ENCODE peak calls at places on chromosomes 13 and 19, in ten cellular contexts. S, V, T, Q, W, C, U, K, J and D are unnamed samples.
A peak's percentile ranks its signal among the peaks of the same experiment; 100 is the strongest.

GRCh38 chr13:43006893-43007631 is 15.0 kb upstream of the EPSTI1 start:
- DNase-seq in K (no peak), Q (peak; percentile 52), J (no peak), S (no peak), C (no peak), V (peak; percentile 72), U (no peak), W (no peak), T (no peak), D (no peak)

GRCh38 chr13:28574617-28575142 is 79.8 kb upstream of the FLT1 start:
- DNase-seq in U (peak; percentile 42), T (no peak), W (no peak), S (no peak), Q (peak; percentile 91), K (no peak), J (no peak), C (peak; percentile 61), V (peak; percentile 99), D (no peak)

GRCh38 chr13:68304287-68304893 is 1074.3 kb upstream of the PCDH9 start:
- DNase-seq in T (no peak), C (peak; percentile 12), K (no peak), V (peak; percentile 10), J (no peak), U (peak; percentile 0), Q (peak; percentile 39), S (no peak), W (no peak), D (no peak)

GRCh38 chr13:22235285-22235949 is 564.5 kb downstream of the FGF9 start:
- DNase-seq in W (no peak), C (no peak), Q (no peak), S (no peak), K (no peak), J (no peak), U (peak; percentile 48), V (no peak), T (no peak), D (no peak)

GRCh38 chr19:16888629-16889371 is at the start of gene F2RL3:
- DNase-seq in K (no peak), S (no peak), V (peak; percentile 45), J (no peak), W (no peak), Q (peak; percentile 17), U (no peak), C (peak; percentile 94), T (no peak), D (no peak)

GRCh38 chr19:18397242-18398202 is at the start of gene LRRC25:
- DNase-seq in U (no peak), J (no peak), T (peak; percentile 89), S (no peak), K (no peak), Q (no peak), V (no peak), C (peak; percentile 72), W (no peak), D (no peak)

GRCh38 chr13:51646041-51646670 is 61.9 kb downstream of the WDFY2 start:
- DNase-seq in W (no peak), T (no peak), K (no peak), J (no peak), C (no peak), S (no peak), Q (no peak), V (no peak), U (no peak), D (no peak)

GRCh38 chr19:50205681-50206138 is 2.3 kb downstream of the MYH14 start:
- DNase-seq in V (no peak), C (no peak), Q (no peak), T (peak; percentile 36), W (no peak), K (no peak), J (no peak), S (peak; percentile 34), U (peak; percentile 83), D (no peak)

GRCh38 chr13:101785858-101786257 is 333.4 kb downstream of the ITGBL1 start:
- DNase-seq in U (peak; percentile 20), S (no peak), V (peak; percentile 27), J (peak; percentile 2), C (peak; percentile 27), T (peak; percentile 58), K (no peak), Q (peak; percentile 27), W (no peak), D (no peak)

GRCh38 chr13:32515246-32515645 is 23.3 kb downstream of the N4BP2L2 start:
- DNase-seq in U (no peak), S (no peak), Q (peak; percentile 53), V (peak; percentile 15), C (no peak), W (no peak), T (no peak), K (no peak), J (no peak), D (no peak)

GRCh38 chr19:30692517-30692870 is 320.3 kb downstream of the ZNF536 start:
- DNase-seq in T (no peak), Q (peak; percentile 16), U (no peak), V (no peak), S (no peak), K (no peak), W (no peak), J (no peak), C (no peak), D (no peak)

GRCh38 chr19:5349041-5349440 is 8.4 kb upstream of the PTPRS start:
- DNase-seq in U (peak; percentile 12), J (no peak), T (peak; percentile 37), K (no peak), S (no peak), V (no peak), W (no peak), Q (no peak), C (no peak), D (no peak)
- TF ChIP-seq CTCF in U (no peak), J (peak; percentile 18), T (no peak), K (no peak), S (no peak), V (no peak), W (no peak), Q (no peak), C (no peak), D (peak; percentile 36)

GRCh38 chr13:112083971-112084370 is 17.0 kb downstream of the SOX1 start:
- DNase-seq in C (no peak), K (no peak), Q (no peak), J (no peak), T (no peak), V (no peak), U (no peak), W (no peak), S (no peak), D (no peak)
- TF ChIP-seq CTCF in C (no peak), K (no peak), Q (no peak), J (no peak), T (no peak), V (no peak), U (no peak), W (no peak), S (no peak), D (no peak)

GRCh38 chr13:80030491-80030890 is 310.4 kb downstream of the SPRY2 start:
- DNase-seq in J (no peak), C (peak; percentile 13), T (peak; percentile 16), S (no peak), Q (no peak), V (peak; percentile 59), U (peak; percentile 22), K (no peak), W (no peak), D (no peak)
- TF ChIP-seq CTCF in J (no peak), C (no peak), T (no peak), S (no peak), Q (no peak), V (peak; percentile 25), U (no peak), K (no peak), W (no peak), D (peak; percentile 12)

GRCh38 chr19:34664870-34665269 is 12.1 kb downstream of the SCGB2B2 start:
- DNase-seq in C (no peak), U (no peak), T (no peak), Q (no peak), S (no peak), K (no peak), J (no peak), W (no peak), V (no peak), D (no peak)

GRCh38 chr19:34664168-34664567 is 12.8 kb downstream of the SCGB2B2 start:
- DNase-seq in V (no peak), T (no peak), W (no peak), S (no peak), C (no peak), J (no peak), K (no peak), Q (no peak), U (no peak), D (no peak)

GRCh38 chr19:34666200-34666957 is 10.6 kb downstream of the SCGB2B2 start:
- DNase-seq in T (no peak), V (no peak), W (no peak), J (no peak), U (no peak), Q (no peak), S (no peak), K (no peak), C (no peak), D (no peak)

GRCh38 chr19:34661357-34661756 is 15.6 kb downstream of the SCGB2B2 start:
- DNase-seq in U (no peak), S (peak; percentile 67), W (no peak), Q (no peak), T (no peak), K (no peak), C (no peak), J (no peak), V (no peak), D (no peak)

DNA sequence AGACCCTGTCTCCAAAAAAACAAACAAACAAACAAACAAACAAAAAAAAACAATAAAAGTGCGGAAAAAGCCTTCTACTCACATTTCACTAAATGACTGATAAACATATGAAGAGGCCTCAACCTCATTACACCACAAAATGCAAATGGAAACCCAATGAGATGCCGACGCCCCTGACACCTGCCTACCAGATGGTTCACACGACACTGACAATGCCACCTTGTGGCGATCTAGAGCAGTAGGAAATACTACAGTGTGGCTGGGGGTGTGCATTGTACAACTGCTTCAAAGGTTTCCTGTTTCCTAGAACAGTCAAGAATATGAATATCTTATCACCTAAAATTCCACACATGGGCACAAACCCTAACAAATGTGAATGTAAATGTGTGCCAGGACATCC is 14.0 kb downstream of the SCGB2B2 start:
- DNase-seq in W (no peak), U (peak; percentile 45), K (peak; percentile 20), Q (no peak), T (peak; percentile 60), S (no peak), J (no peak), V (peak; percentile 22), C (peak; percentile 56), D (no peak)
- TF ChIP-seq CTCF in W (no peak), U (peak; percentile 62), K (peak; percentile 63), Q (peak; percentile 13), T (peak; percentile 44), S (peak; percentile 13), J (peak; percentile 54), V (peak; percentile 33), C (peak; percentile 36), D (peak; percentile 37)

GRCh38 chr19:1648926-1649541 is 3.4 kb downstream of the TCF3 start:
- DNase-seq in W (no peak), U (no peak), T (no peak), C (peak; percentile 83), S (no peak), J (no peak), Q (no peak), V (no peak), K (no peak), D (no peak)
- TF ChIP-seq CTCF in W (no peak), U (no peak), T (no peak), C (peak; percentile 10), S (no peak), J (no peak), Q (no peak), V (no peak), K (no peak), D (no peak)